ENCODE peak calls at places on chromosomes 5 and 9, in four cellular contexts. One of them, this sample, is unnamed. For H3K4me1, the result is how much of the 10 kb centered on the place peaks cover.

GRCh38 chr5:10498350-10498749 is 56.7 kb downstream of the ROPN1L start:
- DNase-seq in NT2/D1: no peak
- DNase-seq in esophagus squamous epithelium: no peak
- DNase-seq in psoas muscle: no peak
- DNase-seq in this sample: no peak

GRCh38 chr9:36913393-36914211 is 120.5 kb downstream of the PAX5 start:
- DNase-seq in esophagus squamous epithelium: no peak
- DNase-seq in NT2/D1: no peak
- DNase-seq in psoas muscle: no peak
- DNase-seq in this sample: no peak

GRCh38 chr5:6730407-6730806 is 17.2 kb downstream of the TENT4A start:
- DNase-seq in esophagus squamous epithelium: no peak
- DNase-seq in NT2/D1: no peak
- DNase-seq in psoas muscle: no peak
- DNase-seq in this sample: no peak

GRCh38 chr9:84742261-84742660 is 72.7 kb downstream of the NTRK2 start:
- DNase-seq in NT2/D1: no peak
- DNase-seq in psoas muscle: no peak
- DNase-seq in esophagus squamous epithelium: no peak
- DNase-seq in this sample: no peak

GRCh38 chr5:166276006-166276405 is 2015.4 kb upstream of the WWC1 start:
- DNase-seq in psoas muscle: no peak
- DNase-seq in esophagus squamous epithelium: no peak
- DNase-seq in NT2/D1: no peak
- DNase-seq in this sample: no peak

GRCh38 chr9:69885474-69885929 is 64.9 kb downstream of the CFAP95 start:
- DNase-seq in esophagus squamous epithelium: no peak
- DNase-seq in psoas muscle: no peak
- DNase-seq in NT2/D1: peak
- DNase-seq in this sample: no peak

GRCh38 chr5:14977058-14977640 is 105.6 kb upstream of the ANKH start:
- DNase-seq in esophagus squamous epithelium: no peak
- DNase-seq in psoas muscle: no peak
- DNase-seq in NT2/D1: no peak
- DNase-seq in this sample: no peak

GRCh38 chr9:35618854-35619799 is 914 bp upstream of the CD72 start:
- DNase-seq in esophagus squamous epithelium: no peak
- DNase-seq in psoas muscle: no peak
- DNase-seq in NT2/D1: no peak
- DNase-seq in this sample: no peak

GRCh38 chr5:107808671-107809137 is 138.0 kb upstream of the EFNA5 start:
- DNase-seq in NT2/D1: peak
- DNase-seq in psoas muscle: no peak
- DNase-seq in esophagus squamous epithelium: no peak
- DNase-seq in this sample: no peak

GRCh38 chr5:136511046-136511445 is 145.7 kb upstream of the TRPC7 start:
- DNase-seq in NT2/D1: no peak
- DNase-seq in esophagus squamous epithelium: no peak
- DNase-seq in psoas muscle: no peak
- DNase-seq in this sample: no peak

GRCh38 chr9:73176450-73176875 is 24.8 kb downstream of the ANXA1 start:
- DNase-seq in psoas muscle: no peak
- DNase-seq in esophagus squamous epithelium: no peak
- DNase-seq in NT2/D1: no peak
- DNase-seq in this sample: no peak

GRCh38 chr5:143418140-143418866 is 14.8 kb upstream of the NR3C1 start:
- DNase-seq in NT2/D1: no peak
- DNase-seq in esophagus squamous epithelium: no peak
- DNase-seq in psoas muscle: no peak
- DNase-seq in this sample: no peak

GRCh38 chr5:56802235-56802634 is 13.1 kb upstream of the MAP3K1 start:
- DNase-seq in esophagus squamous epithelium: no peak
- DNase-seq in NT2/D1: no peak
- DNase-seq in psoas muscle: no peak
- DNase-seq in this sample: no peak

GRCh38 chr5:109164001-109164400 is 245.8 kb downstream of the PJA2 start:
- DNase-seq in psoas muscle: no peak
- DNase-seq in esophagus squamous epithelium: no peak
- DNase-seq in NT2/D1: no peak
- DNase-seq in this sample: no peak

GRCh38 chr9:109468927-109469326 is 29.2 kb downstream of the PTPN3 start:
- DNase-seq in esophagus squamous epithelium: no peak
- DNase-seq in NT2/D1: no peak
- DNase-seq in psoas muscle: peak
- DNase-seq in this sample: no peak

GRCh38 chr5:57779383-57780223 is 297.0 kb upstream of the ACTBL2 start:
- DNase-seq in NT2/D1: peak
- DNase-seq in esophagus squamous epithelium: no peak
- DNase-seq in psoas muscle: no peak
- DNase-seq in this sample: peak

GRCh38 chr9:77020438-77021264 is 1.2 kb downstream of the FOXB2 start:
- DNase-seq in psoas muscle: no peak
- DNase-seq in NT2/D1: no peak
- DNase-seq in esophagus squamous epithelium: no peak
- DNase-seq in this sample: no peak

DNA sequence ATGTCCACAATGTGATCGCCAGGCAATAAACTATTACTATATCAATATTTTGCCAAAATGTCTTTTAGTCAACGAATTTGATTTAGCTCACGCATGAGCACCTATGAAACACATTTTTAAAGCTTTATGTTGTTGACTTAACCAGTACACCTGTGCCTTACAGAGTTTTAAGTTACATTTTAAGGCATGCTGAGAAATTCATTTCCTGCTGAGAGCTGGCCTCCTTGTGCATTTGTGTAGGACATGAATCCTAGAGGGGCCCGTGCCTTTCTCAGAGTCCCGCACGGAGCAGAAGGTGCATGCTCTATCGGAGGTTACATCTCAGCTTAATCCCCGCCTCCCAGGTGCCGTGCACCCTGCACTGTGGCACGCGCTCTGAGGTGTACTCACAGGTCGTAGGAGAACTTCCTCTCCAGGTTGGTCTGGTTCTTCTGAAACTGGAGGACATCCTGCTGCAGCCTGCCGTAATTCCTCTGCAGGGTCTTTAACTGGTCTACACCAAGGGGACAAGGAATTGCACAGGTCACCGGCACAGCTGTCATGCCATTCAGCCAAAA is 53.2 kb downstream of the GOLM1 start:
- DNase-seq in psoas muscle: no peak
- DNase-seq in NT2/D1: no peak
- DNase-seq in esophagus squamous epithelium: no peak
- DNase-seq in this sample: no peak
- H3K4me1 ChIP-seq in psoas muscle: under half
- H3K4me1 ChIP-seq in NT2/D1: under half
- H3K4me1 ChIP-seq in esophagus squamous epithelium: under half
- H3K4me1 ChIP-seq in this sample: under half

GRCh38 chr9:131620764-131621520 is 75.6 kb downstream of the PRRT1B start:
- DNase-seq in esophagus squamous epithelium: no peak
- DNase-seq in NT2/D1: no peak
- DNase-seq in psoas muscle: no peak
- DNase-seq in this sample: no peak

GRCh38 chr9:131621551-131622321 is 76.4 kb downstream of the PRRT1B start:
- DNase-seq in psoas muscle: no peak
- DNase-seq in esophagus squamous epithelium: no peak
- DNase-seq in NT2/D1: no peak
- DNase-seq in this sample: no peak

GRCh38 chr9:131623655-131624330 is 78.5 kb downstream of the PRRT1B start:
- DNase-seq in NT2/D1: no peak
- DNase-seq in esophagus squamous epithelium: no peak
- DNase-seq in psoas muscle: no peak
- DNase-seq in this sample: no peak

GRCh38 chr9:131624636-131625241 is 79.4 kb downstream of the PRRT1B start:
- DNase-seq in esophagus squamous epithelium: no peak
- DNase-seq in NT2/D1: no peak
- DNase-seq in psoas muscle: no peak
- DNase-seq in this sample: no peak

DNA sequence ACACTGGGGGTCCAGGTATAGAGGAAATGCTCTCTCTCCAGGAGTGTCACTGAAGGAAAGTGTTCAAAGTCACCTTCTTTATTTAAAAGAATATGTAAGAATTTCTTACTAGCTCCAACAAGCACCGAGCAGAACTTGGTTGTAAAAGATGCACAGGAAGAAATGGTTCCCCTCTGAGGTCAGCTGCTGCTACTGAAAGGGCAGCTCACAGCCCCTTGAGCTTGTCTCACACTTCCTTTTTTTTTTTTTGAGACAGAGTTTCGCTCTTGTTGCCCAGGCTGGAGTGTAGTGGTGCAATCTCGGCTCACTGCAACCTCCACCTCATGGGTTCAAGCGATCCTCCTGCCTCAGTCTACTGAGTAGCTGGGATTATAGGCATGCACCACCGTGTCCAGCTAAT is 77.2 kb downstream of the PRRT1B start:
- DNase-seq in esophagus squamous epithelium: no peak
- DNase-seq in psoas muscle: no peak
- DNase-seq in NT2/D1: no peak
- DNase-seq in this sample: no peak
- H3K4me1 ChIP-seq in esophagus squamous epithelium: under half
- H3K4me1 ChIP-seq in psoas muscle: under half
- H3K4me1 ChIP-seq in NT2/D1: under half
- H3K4me1 ChIP-seq in this sample: under half

DNA sequence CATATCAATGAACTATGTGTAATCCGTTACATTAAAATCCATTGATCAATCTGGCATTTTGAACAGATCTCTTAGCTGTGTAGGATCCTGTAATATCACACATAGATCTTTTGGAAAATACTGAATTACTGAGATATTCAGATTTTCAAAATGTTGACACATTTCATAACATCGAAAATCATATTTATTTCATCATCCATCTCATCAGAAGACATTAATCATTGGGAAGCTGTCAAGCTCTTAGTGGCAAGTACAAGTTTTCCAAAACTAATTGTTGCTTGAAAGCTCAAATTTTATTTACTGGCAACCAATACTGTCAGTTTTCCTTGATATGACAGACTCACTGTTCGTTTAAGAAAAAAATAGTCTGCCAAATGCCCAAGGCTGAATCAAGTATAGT is 8.5 kb downstream of the NR6A1 start:
- DNase-seq in esophagus squamous epithelium: no peak
- DNase-seq in NT2/D1: no peak
- DNase-seq in psoas muscle: no peak
- DNase-seq in this sample: no peak
- H3K4me1 ChIP-seq in esophagus squamous epithelium: under half
- H3K4me1 ChIP-seq in NT2/D1: under half
- H3K4me1 ChIP-seq in psoas muscle: under half
- H3K4me1 ChIP-seq in this sample: under half

DNA sequence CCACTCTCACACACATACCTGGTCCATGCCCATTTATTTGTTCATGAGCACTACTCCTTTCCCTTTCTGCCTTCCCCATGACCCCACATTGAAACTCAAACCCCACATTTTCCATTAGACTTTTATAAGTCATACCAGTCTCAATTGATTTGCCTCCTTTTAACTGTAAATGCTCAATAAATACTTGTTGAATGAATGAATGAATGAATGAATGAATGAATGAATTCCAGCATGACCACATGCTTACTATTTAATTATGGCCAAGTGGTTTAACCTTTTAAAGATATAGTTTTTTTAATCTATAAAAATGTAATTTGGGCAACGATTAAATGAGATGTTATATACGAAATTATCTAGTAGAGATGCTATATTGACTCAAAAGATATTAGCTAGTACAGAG is 54.1 kb upstream of the GRAMD2B start:
- DNase-seq in NT2/D1: no peak
- DNase-seq in esophagus squamous epithelium: no peak
- DNase-seq in psoas muscle: no peak
- DNase-seq in this sample: no peak
- H3K4me1 ChIP-seq in NT2/D1: under half
- H3K4me1 ChIP-seq in esophagus squamous epithelium: under half
- H3K4me1 ChIP-seq in psoas muscle: under half
- H3K4me1 ChIP-seq in this sample: under half

GRCh38 chr5:103273952-103274351 is 15.4 kb downstream of the MACIR start:
- DNase-seq in NT2/D1: no peak
- DNase-seq in esophagus squamous epithelium: no peak
- DNase-seq in psoas muscle: no peak
- DNase-seq in this sample: no peak

GRCh38 chr5:103272377-103272776 is 13.8 kb downstream of the MACIR start:
- DNase-seq in esophagus squamous epithelium: no peak
- DNase-seq in psoas muscle: no peak
- DNase-seq in NT2/D1: no peak
- DNase-seq in this sample: no peak

GRCh38 chr5:103275851-103276250 is 17.3 kb downstream of the MACIR start:
- DNase-seq in esophagus squamous epithelium: no peak
- DNase-seq in NT2/D1: no peak
- DNase-seq in psoas muscle: no peak
- DNase-seq in this sample: no peak

GRCh38 chr5:103270581-103270980 is 12.0 kb downstream of the MACIR start:
- DNase-seq in psoas muscle: no peak
- DNase-seq in esophagus squamous epithelium: no peak
- DNase-seq in NT2/D1: no peak
- DNase-seq in this sample: no peak

DNA sequence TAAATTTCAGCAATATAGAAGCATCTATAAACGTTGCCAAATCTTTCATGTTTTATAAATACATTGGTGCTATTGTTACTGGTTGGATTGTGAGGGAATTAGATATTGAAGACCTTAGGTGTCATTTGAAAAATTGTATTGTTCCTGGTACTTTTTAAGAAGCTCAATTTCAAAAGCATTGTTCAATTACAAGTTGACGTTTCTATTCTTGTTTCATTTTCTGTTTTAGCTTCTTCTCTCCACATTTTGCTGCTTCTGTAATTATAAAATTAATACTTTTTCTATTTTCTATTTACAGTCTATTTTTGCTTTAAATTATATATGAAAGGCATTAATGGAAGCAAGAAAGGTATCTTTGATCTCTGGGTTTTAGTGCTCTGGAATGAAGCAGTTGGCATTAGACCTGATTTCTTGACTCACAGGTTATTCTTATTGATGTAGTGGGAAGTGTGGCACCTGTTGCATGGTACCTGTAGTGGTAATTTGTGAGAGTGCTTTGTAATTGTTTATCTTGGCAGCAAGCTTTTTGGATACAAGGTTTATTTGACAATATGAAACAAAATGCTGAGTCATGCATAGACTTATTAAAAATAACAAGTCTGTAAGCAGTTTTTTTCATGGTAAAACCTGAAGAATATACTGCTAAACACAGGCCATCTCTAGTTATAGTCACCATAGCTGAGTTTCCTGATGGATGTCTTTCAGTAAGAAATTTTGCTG is 13.2 kb downstream of the MACIR start:
- DNase-seq in psoas muscle: no peak
- DNase-seq in esophagus squamous epithelium: no peak
- DNase-seq in NT2/D1: no peak
- DNase-seq in this sample: no peak
- H3K4me1 ChIP-seq in psoas muscle: under half
- H3K4me1 ChIP-seq in esophagus squamous epithelium: under half
- H3K4me1 ChIP-seq in NT2/D1: under half
- H3K4me1 ChIP-seq in this sample: under half

This sample was measured in CD4-positive, CD25-positive, alpha-beta regulatory T cell.